ENCODE peak calls at places on chromosomes 4 and X, in four cellular contexts. G is GM12891, A is K562, H is GM12878. I is an unnamed sample.

GRCh38 chr4:73086095-73086869 is 16.8 kb upstream of the COX18 start:
- DNase-seq in G (no peak), A (no peak), H (no peak), I (no peak)

GRCh38 chr4:122666527-122667245 is 45.8 kb upstream of the IL21 start:
- DNase-seq in G (no peak), A (no peak), H (no peak), I (no peak)

GRCh38 chrX:75596178-75596577 is 73.3 kb upstream of the ZDHHC15 start:
- DNase-seq in G (no peak), A (no peak), H (no peak), I (no peak)

GRCh38 chrX:39356119-39356807 is 555.0 kb downstream of the MID1IP1 start:
- DNase-seq in G (no peak), A (no peak), H (no peak), I (no peak)

GRCh38 chr4:15436515-15436914 is 8.7 kb downstream of the C1QTNF7 start:
- DNase-seq in G (no peak), A (no peak), H (no peak), I (no peak)

GRCh38 chr4:43651991-43652390 is 759.5 kb downstream of the GRXCR1 start:
- DNase-seq in G (no peak), A (no peak), H (no peak), I (no peak)

GRCh38 chr4:64784125-64784524 is 374.9 kb upstream of the TECRL start:
- DNase-seq in G (no peak), A (no peak), H (no peak), I (no peak)

GRCh38 chr4:173448103-173448502 is 49.2 kb upstream of the SCRG1 start:
- DNase-seq in G (no peak), A (no peak), H (no peak), I (no peak)

GRCh38 chrX:41332988-41333743 is 796 bp upstream of the DDX3X start:
- DNase-seq in G (peak), A (peak), H (peak), I (no peak)

GRCh38 chr4:120293341-120293740 is 226.7 kb upstream of the MAD2L1 start:
- DNase-seq in G (no peak), A (no peak), H (no peak), I (no peak)

DNA sequence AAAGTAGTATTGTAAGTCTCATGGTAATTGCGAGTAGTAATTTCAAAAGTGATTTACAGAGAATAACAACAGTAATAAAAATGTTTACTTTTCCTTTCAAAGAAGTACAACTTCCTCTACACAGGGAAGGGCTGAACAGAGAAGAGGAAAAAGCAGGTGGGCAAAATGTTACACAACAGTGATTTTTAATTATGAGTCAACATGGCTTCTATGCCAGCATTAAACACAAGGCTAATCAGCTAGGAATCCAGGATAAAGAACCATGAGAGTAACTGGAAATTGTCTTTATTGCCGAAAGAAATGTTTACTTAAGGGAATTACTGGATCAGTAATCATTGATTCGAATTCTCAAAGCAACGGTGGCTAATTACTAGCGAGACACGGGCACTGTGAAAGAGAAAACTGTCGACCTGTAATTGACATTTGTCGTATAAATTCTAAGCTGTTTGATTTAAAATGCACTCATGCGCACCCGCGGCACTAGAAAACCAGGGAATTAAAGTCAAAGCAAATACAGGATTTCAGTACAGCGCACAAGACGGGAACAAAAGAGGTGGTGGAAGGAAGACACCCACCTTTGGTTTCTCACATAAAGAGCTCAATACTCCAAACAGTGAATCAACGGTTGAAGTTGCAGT is 15.5 kb downstream of the UTP3 start:
- DNase-seq in G (no peak), A (no peak), H (no peak), I (no peak)
- TF ChIP-seq SPI1 in G (no peak), A (no peak), H (no peak), I (no peak)

GRCh38 chrX:51743179-51743957 is at the start of gene GSPT2:
- DNase-seq in G (peak), A (peak), H (peak), I (peak)

GRCh38 chrX:51747671-51748070 is 4.4 kb downstream of the GSPT2 start:
- DNase-seq in G (no peak), A (no peak), H (no peak), I (no peak)

GRCh38 chrX:51737062-51737461 is 6.2 kb upstream of the GSPT2 start:
- DNase-seq in G (no peak), A (no peak), H (no peak), I (peak)

GRCh38 chrX:51742586-51742985 is 656 bp upstream of the GSPT2 start:
- DNase-seq in G (no peak), A (no peak), H (no peak), I (no peak)
- TF ChIP-seq SPI1 in G (no peak), A (no peak), H (no peak), I (no peak)

GRCh38 chr4:40737882-40738281 is 11.9 kb upstream of the NSUN7 start:
- DNase-seq in G (no peak), A (no peak), H (no peak), I (no peak)

GRCh38 chr4:40739347-40739746 is 10.4 kb upstream of the NSUN7 start:
- DNase-seq in G (no peak), A (no peak), H (no peak), I (no peak)

GRCh38 chr4:40734497-40734896 is 15.3 kb upstream of the NSUN7 start:
- DNase-seq in G (no peak), A (no peak), H (no peak), I (no peak)

GRCh38 chr4:40733752-40734151 is 16.0 kb upstream of the NSUN7 start:
- DNase-seq in G (no peak), A (no peak), H (no peak), I (no peak)

DNA sequence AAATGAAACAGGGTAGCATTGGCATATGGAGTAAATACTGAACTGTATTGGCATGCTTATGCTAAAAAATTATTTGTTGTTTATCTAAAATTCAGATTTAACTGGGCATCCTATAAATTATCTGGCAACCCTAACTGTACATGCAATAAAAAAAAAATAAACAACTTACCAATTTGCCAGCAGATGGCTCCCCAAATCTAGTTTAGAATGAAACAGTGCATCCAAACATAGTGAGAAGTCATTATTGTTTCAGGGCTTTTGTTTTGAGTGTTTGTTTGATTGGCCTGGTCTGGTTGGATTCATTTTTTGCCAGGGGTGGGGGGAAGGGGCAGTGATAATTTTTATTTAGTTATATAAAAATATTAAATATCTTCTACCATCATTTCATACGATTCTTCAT is 12.8 kb upstream of the NSUN7 start:
- DNase-seq in G (no peak), A (peak), H (no peak), I (no peak)
- TF ChIP-seq SPI1 in G (no peak), A (no peak), H (no peak), I (no peak)

GRCh38 chrX:16825306-16826035 is 39.2 kb downstream of the TXLNG start:
- DNase-seq in G (no peak), A (no peak), H (no peak), I (no peak)
- TF ChIP-seq SPI1 in G (no peak), A (no peak), H (no peak), I (no peak)

DNA sequence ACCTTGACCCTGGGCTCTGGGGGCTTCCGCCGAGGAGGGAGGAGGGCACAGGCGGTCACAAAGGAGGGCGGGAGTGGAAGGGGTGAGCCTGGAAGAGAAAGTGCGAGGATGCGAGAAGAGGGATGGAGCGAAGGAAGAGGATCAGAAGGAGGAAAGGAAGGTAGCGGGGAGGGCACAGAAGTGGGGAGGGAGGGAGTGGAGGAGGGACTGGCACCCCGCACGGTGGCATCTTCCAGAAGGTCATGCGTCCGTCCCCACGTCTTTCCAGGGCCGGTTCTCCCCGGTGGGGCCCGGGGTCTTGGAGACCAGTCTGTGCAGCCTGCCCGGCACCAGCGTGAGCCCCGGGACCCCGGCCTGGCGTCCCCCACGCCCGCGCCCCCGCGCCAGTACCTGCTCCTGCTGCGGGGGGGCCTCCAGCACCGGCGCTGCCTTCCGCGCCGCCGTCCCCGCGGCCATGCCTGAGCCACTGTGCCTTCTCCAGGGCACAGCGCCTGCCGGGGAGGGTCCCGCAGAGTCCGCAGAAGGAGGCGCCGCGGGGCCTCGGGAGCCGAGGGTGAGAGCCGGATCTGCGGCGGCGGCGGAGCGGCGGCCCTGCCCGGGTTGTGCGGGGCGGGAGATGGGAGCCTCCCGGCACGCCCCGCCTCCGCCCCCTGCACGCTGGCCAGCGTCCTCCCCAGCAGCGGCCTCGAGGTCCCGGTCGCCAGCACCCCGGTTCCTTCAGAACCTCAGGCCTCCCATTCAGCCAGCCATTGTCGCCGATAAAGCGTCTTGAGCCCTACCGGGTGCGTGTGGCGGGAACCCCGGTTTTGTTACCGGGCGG is at the start of gene RNF175:
- DNase-seq in G (no peak), A (peak), H (no peak), I (no peak)
- TF ChIP-seq SPI1 in G (no peak), A (no peak), H (no peak), I (no peak)

I was measured in HL-60.